ENCODE peak calls at places on chromosome 20, in nine cellular contexts. H is breast epithelium; T is left colon; B is cardiac fibroblast; E is COR-L47; U is endodermal cell; S is T1000; N is activated gamma-delta T cell treated with anti-CD3 and anti-CD28 coated beads, Interleukin-2, amount 50 U/mL, for 16 hours; Q is EL. Y is an unnamed sample.
A peak's percentile ranks its signal among the peaks of the same experiment; 100 is the strongest.

GRCh38 chr20:63093966-63094766 is 87.4 kb upstream of the BHLHE23 start:
- DNase-seq in N (no peak), T (peak; percentile 20), E (no peak), S (no peak), U (peak; percentile 26), B (no peak), H (no peak), Q (no peak), Y (no peak)

GRCh38 chr20:44209691-44210421 is 715 bp downstream of the OSER1 start:
- DNase-seq in U (peak; percentile 81), Q (peak; percentile 25), S (no peak), N (no peak), T (no peak), H (no peak), B (peak; percentile 42), E (no peak), Y (no peak)

GRCh38 chr20:1108437-1108920 is 9.9 kb upstream of the PSMF1 start:
- DNase-seq in E (peak; percentile 15), T (peak; percentile 35), Q (peak; percentile 53), N (peak; percentile 20), B (peak; percentile 48), U (peak; percentile 89), H (no peak), S (no peak), Y (peak; percentile 14)

GRCh38 chr20:18443841-18444240 is 23.0 kb downstream of the DZANK1 start:
- DNase-seq in E (no peak), N (no peak), Q (peak; percentile 54), U (no peak), H (no peak), S (no peak), B (peak; percentile 9), T (no peak), Y (no peak)

GRCh38 chr20:667351-668034 is 8.1 kb downstream of the SCRT2 start:
- DNase-seq in U (peak; percentile 92), T (no peak), Q (peak; percentile 49), H (no peak), N (peak; percentile 54), B (peak; percentile 58), E (no peak), S (no peak), Y (peak; percentile 37)

GRCh38 chr20:31764641-31765305 is 25.7 kb downstream of the TPX2 start:
- DNase-seq in U (no peak), H (no peak), N (no peak), Q (peak; percentile 58), B (peak; percentile 77), S (no peak), T (no peak), E (no peak), Y (no peak)

GRCh38 chr20:59387891-59388290 is 87.5 kb downstream of the EDN3 start:
- DNase-seq in Q (no peak), U (no peak), E (no peak), B (no peak), T (no peak), H (no peak), S (no peak), N (no peak), Y (no peak)

GRCh38 chr20:5895626-5896025 is 54.7 kb downstream of the TRMT6 start:
- DNase-seq in S (no peak), E (no peak), N (no peak), B (peak; percentile 29), Q (no peak), U (no peak), H (no peak), T (no peak), Y (no peak)

GRCh38 chr20:49672109-49672681 is 41.5 kb downstream of the B4GALT5 start:
- DNase-seq in E (no peak), U (no peak), H (no peak), N (no peak), Q (no peak), B (no peak), S (no peak), T (no peak), Y (no peak)

GRCh38 chr20:2691127-2691526 is 1.5 kb upstream of the EBF4 start:
- DNase-seq in T (no peak), H (no peak), B (no peak), E (no peak), U (no peak), S (no peak), Q (no peak), N (no peak), Y (no peak)

GRCh38 chr20:63745961-63746765 is 6.6 kb downstream of the SLC2A4RG start:
- DNase-seq in U (peak; percentile 43), S (no peak), T (no peak), E (no peak), B (no peak), H (no peak), N (no peak), Q (no peak), Y (no peak)

GRCh38 chr20:22690000-22690399 is 105.6 kb upstream of the FOXA2 start:
- DNase-seq in T (no peak), B (no peak), H (no peak), U (no peak), Q (no peak), E (no peak), S (no peak), N (no peak), Y (no peak)

GRCh38 chr20:35756404-35756803 is 14.3 kb upstream of the RBM39 start:
- DNase-seq in B (no peak), E (no peak), H (no peak), Q (no peak), S (no peak), N (no peak), T (no peak), U (no peak), Y (no peak)

GRCh38 chr20:41329435-41330342 is 10.9 kb upstream of the LPIN3 start:
- DNase-seq in E (no peak), Q (peak; percentile 100), B (peak; percentile 99), U (no peak), T (peak; percentile 69), H (peak; percentile 64), S (peak; percentile 81), N (peak; percentile 43), Y (peak; percentile 44)

GRCh38 chr20:32484221-32485125 is 100.7 kb downstream of the NOL4L start:
- DNase-seq in H (no peak), Q (peak; percentile 28), S (no peak), T (peak; percentile 64), B (peak; percentile 31), N (no peak), E (peak; percentile 41), U (peak; percentile 85), Y (no peak)

GRCh38 chr20:25318471-25319240 is 70.8 kb downstream of the PYGB start:
- DNase-seq in T (peak; percentile 33), S (no peak), Q (no peak), N (no peak), U (no peak), E (no peak), H (no peak), B (no peak), Y (no peak)

GRCh38 chr20:13313201-13313600 is 92.1 kb downstream of the ISM1 start:
- DNase-seq in U (no peak), Q (no peak), N (no peak), H (no peak), S (no peak), T (no peak), E (no peak), B (no peak), Y (no peak)

GRCh38 chr20:15643713-15644112 is 929.5 kb downstream of the KIF16B start:
- DNase-seq in H (no peak), N (no peak), E (no peak), U (no peak), Q (peak; percentile 36), T (no peak), B (peak; percentile 26), S (no peak), Y (no peak)

GRCh38 chr20:9551808-9552550 is 37.6 kb downstream of the LAMP5 start:
- DNase-seq in Q (no peak), U (no peak), T (no peak), N (no peak), E (no peak), H (no peak), B (no peak), S (no peak), Y (no peak)

GRCh38 chr20:1184260-1184637 is 532 bp downstream of the TMEM74B start:
- DNase-seq in N (no peak), S (no peak), B (no peak), E (no peak), U (no peak), T (no peak), H (no peak), Q (no peak), Y (no peak)

GRCh38 chr20:44570369-44570768 is 12.0 kb upstream of the PKIG start:
- DNase-seq in U (no peak), S (no peak), B (no peak), H (no peak), T (no peak), Q (no peak), E (no peak), N (no peak), Y (no peak)

GRCh38 chr20:32506721-32507120 is 78.4 kb downstream of the NOL4L start:
- DNase-seq in Q (no peak), U (peak; percentile 95), S (no peak), N (no peak), B (no peak), E (no peak), H (no peak), T (no peak), Y (no peak)

GRCh38 chr20:34142121-34142520 is 30.1 kb upstream of the EIF2S2 start:
- DNase-seq in S (no peak), T (no peak), B (no peak), Q (no peak), H (no peak), N (no peak), U (no peak), E (no peak), Y (no peak)

GRCh38 chr20:16167423-16167822 is 405.8 kb downstream of the KIF16B start:
- DNase-seq in B (no peak), T (no peak), S (no peak), E (no peak), Q (no peak), U (no peak), H (no peak), N (no peak), Y (no peak)

GRCh38 chr20:1844723-1845523 is 50.3 kb upstream of the SIRPA start:
- DNase-seq in Q (peak; percentile 44), N (no peak), E (no peak), B (peak; percentile 40), H (no peak), S (no peak), U (no peak), T (peak; percentile 73), Y (peak; percentile 44)

GRCh38 chr20:61803903-61804804 is 261.5 kb downstream of the TAF4 start:
- DNase-seq in N (no peak), T (no peak), Q (peak; percentile 4), H (no peak), E (no peak), B (peak; percentile 4), U (peak; percentile 60), S (no peak), Y (no peak)

GRCh38 chr20:40754372-40754943 is 65.4 kb upstream of the MAFB start:
- DNase-seq in H (no peak), B (no peak), S (no peak), Q (peak; percentile 7), U (peak; percentile 3), E (no peak), T (no peak), N (no peak), Y (no peak)

GRCh38 chr20:13723015-13723414 is 61.7 kb downstream of the ESF1 start:
- DNase-seq in S (no peak), H (no peak), T (no peak), U (no peak), N (no peak), E (no peak), Q (peak; percentile 4), B (no peak), Y (no peak)

GRCh38 chr20:1184638-1185315 is at the start of gene TMEM74B:
- DNase-seq in E (peak; percentile 32), Q (no peak), N (no peak), U (peak; percentile 74), B (no peak), T (no peak), H (no peak), S (no peak), Y (no peak)

GRCh38 chr20:51767867-51768758 is at the start of gene ATP9A:
- DNase-seq in N (no peak), Q (peak; percentile 26), S (no peak), E (no peak), U (peak; percentile 73), H (no peak), T (no peak), B (peak; percentile 19), Y (no peak)

GRCh38 chr20:37745553-37745952 is 51.7 kb downstream of the CTNNBL1 start:
- DNase-seq in N (no peak), S (no peak), E (no peak), T (no peak), B (no peak), H (no peak), Q (no peak), U (peak; percentile 60), Y (no peak)